ENCODE peak calls at places on chromosomes 3 and 15, in seven cellular contexts. One of them, this sample, is unnamed.

GRCh38 chr15:52438047-52438446 is 90.6 kb downstream of the MYO5A start:
- DNase-seq in right cardiac atrium: no peak
- DNase-seq in fibroblast of the aortic adventitia: no peak
- DNase-seq in epithelial cell of esophagus: peak; percentile 74
- DNase-seq in MM.1S: no peak
- DNase-seq in kidney epithelial cell: no peak
- DNase-seq in fibroblast of lung: no peak
- DNase-seq in this sample: no peak

GRCh38 chr3:56833031-56833430 is 31.3 kb upstream of the ARHGEF3 start:
- DNase-seq in right cardiac atrium: no peak
- DNase-seq in fibroblast of the aortic adventitia: no peak
- DNase-seq in epithelial cell of esophagus: no peak
- DNase-seq in MM.1S: no peak
- DNase-seq in kidney epithelial cell: no peak
- DNase-seq in fibroblast of lung: no peak
- DNase-seq in this sample: no peak

GRCh38 chr3:178258121-178258520 is 278.1 kb upstream of the KCNMB2 start:
- DNase-seq in right cardiac atrium: no peak
- DNase-seq in fibroblast of the aortic adventitia: no peak
- DNase-seq in epithelial cell of esophagus: no peak
- DNase-seq in MM.1S: no peak
- DNase-seq in kidney epithelial cell: no peak
- DNase-seq in fibroblast of lung: no peak
- DNase-seq in this sample: no peak

GRCh38 chr3:132325634-132326033 is 8.4 kb downstream of the ACP3 start:
- DNase-seq in right cardiac atrium: no peak
- DNase-seq in fibroblast of the aortic adventitia: no peak
- DNase-seq in epithelial cell of esophagus: no peak
- DNase-seq in MM.1S: no peak
- DNase-seq in kidney epithelial cell: no peak
- DNase-seq in fibroblast of lung: no peak
- DNase-seq in this sample: no peak

GRCh38 chr3:66256806-66257205 is 36.0 kb downstream of the SLC25A26 start:
- DNase-seq in right cardiac atrium: no peak
- DNase-seq in fibroblast of the aortic adventitia: peak; percentile 31
- DNase-seq in epithelial cell of esophagus: no peak
- DNase-seq in MM.1S: no peak
- DNase-seq in kidney epithelial cell: no peak
- DNase-seq in fibroblast of lung: no peak
- DNase-seq in this sample: peak; percentile 16

GRCh38 chr15:38401716-38402115 is 52.2 kb upstream of the FAM98B start:
- DNase-seq in right cardiac atrium: no peak
- DNase-seq in fibroblast of the aortic adventitia: peak; percentile 58
- DNase-seq in epithelial cell of esophagus: no peak
- DNase-seq in MM.1S: no peak
- DNase-seq in kidney epithelial cell: no peak
- DNase-seq in fibroblast of lung: peak; percentile 27
- DNase-seq in this sample: peak; percentile 55

GRCh38 chr3:127792664-127793292 is 29.5 kb downstream of the MGLL start:
- DNase-seq in right cardiac atrium: peak; percentile 86
- DNase-seq in fibroblast of the aortic adventitia: peak; percentile 98
- DNase-seq in epithelial cell of esophagus: peak; percentile 88
- DNase-seq in MM.1S: no peak
- DNase-seq in kidney epithelial cell: peak; percentile 78
- DNase-seq in fibroblast of lung: peak; percentile 92
- DNase-seq in this sample: peak; percentile 99

GRCh38 chr15:39969871-39970270 is 36.0 kb downstream of the EIF2AK4 start:
- DNase-seq in right cardiac atrium: peak; percentile 67
- DNase-seq in fibroblast of the aortic adventitia: peak; percentile 83
- DNase-seq in epithelial cell of esophagus: peak; percentile 93
- DNase-seq in MM.1S: no peak
- DNase-seq in kidney epithelial cell: peak; percentile 34
- DNase-seq in fibroblast of lung: peak; percentile 76
- DNase-seq in this sample: peak; percentile 63

GRCh38 chr3:123791073-123791370 is 93.1 kb downstream of the MYLK start:
- DNase-seq in right cardiac atrium: no peak
- DNase-seq in fibroblast of the aortic adventitia: no peak
- DNase-seq in epithelial cell of esophagus: no peak
- DNase-seq in MM.1S: no peak
- DNase-seq in kidney epithelial cell: no peak
- DNase-seq in fibroblast of lung: no peak
- DNase-seq in this sample: no peak

GRCh38 chr3:29655016-29655415 is 374.1 kb downstream of the RBMS3 start:
- DNase-seq in right cardiac atrium: no peak
- DNase-seq in fibroblast of the aortic adventitia: peak; percentile 29
- DNase-seq in epithelial cell of esophagus: no peak
- DNase-seq in MM.1S: no peak
- DNase-seq in kidney epithelial cell: no peak
- DNase-seq in fibroblast of lung: peak; percentile 32
- DNase-seq in this sample: no peak

GRCh38 chr15:38041576-38041975 is 107.1 kb downstream of the TMCO5A start:
- DNase-seq in right cardiac atrium: no peak
- DNase-seq in fibroblast of the aortic adventitia: peak; percentile 56
- DNase-seq in epithelial cell of esophagus: peak; percentile 69
- DNase-seq in MM.1S: no peak
- DNase-seq in kidney epithelial cell: no peak
- DNase-seq in fibroblast of lung: peak; percentile 66
- DNase-seq in this sample: peak; percentile 75

GRCh38 chr3:100423611-100424010 is 22.3 kb downstream of the LNP1 start:
- DNase-seq in right cardiac atrium: no peak
- DNase-seq in fibroblast of the aortic adventitia: no peak
- DNase-seq in epithelial cell of esophagus: no peak
- DNase-seq in MM.1S: no peak
- DNase-seq in kidney epithelial cell: no peak
- DNase-seq in fibroblast of lung: no peak
- DNase-seq in this sample: no peak

GRCh38 chr15:72196409-72197044 is 1.1 kb downstream of the GRAMD2A start:
- DNase-seq in right cardiac atrium: no peak
- DNase-seq in fibroblast of the aortic adventitia: no peak
- DNase-seq in epithelial cell of esophagus: peak; percentile 50
- DNase-seq in MM.1S: no peak
- DNase-seq in kidney epithelial cell: no peak
- DNase-seq in fibroblast of lung: no peak
- DNase-seq in this sample: no peak

GRCh38 chr3:69357196-69357595 is 28.7 kb downstream of the FRMD4B start:
- DNase-seq in right cardiac atrium: no peak
- DNase-seq in fibroblast of the aortic adventitia: no peak
- DNase-seq in epithelial cell of esophagus: peak; percentile 52
- DNase-seq in MM.1S: no peak
- DNase-seq in kidney epithelial cell: no peak
- DNase-seq in fibroblast of lung: no peak
- DNase-seq in this sample: no peak

DNA sequence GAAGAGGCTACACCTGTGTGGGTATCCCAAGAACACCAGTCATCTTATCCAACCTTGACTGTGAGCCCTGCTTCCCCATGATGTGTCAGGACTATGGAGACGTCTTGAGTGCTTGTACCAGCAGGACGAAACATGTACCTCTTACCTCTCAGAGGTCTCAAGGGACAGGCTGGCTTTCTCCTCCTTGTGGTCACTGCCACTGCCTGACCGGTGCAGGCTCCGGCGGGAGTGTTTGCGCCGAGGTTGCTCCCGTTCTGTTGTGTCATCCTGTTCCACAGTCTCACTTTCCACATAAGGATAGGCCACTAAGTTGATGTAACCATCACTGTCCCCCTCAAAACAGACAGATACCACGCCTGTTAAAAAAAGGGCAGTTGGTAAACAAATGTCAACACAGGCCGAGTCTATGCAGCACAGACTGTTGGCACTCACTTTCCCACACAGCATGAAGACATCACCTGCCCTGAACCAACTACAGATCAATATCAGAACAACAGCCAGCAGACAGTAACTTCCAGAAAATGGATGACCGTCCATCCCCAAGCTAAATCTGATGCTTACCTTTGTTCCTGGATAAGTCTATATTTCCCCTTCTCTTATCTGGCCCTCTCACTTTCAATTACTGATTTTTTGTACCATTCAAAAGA is 14.4 kb upstream of the GMPPB start:
- DNase-seq in right cardiac atrium: no peak
- DNase-seq in fibroblast of the aortic adventitia: no peak
- DNase-seq in epithelial cell of esophagus: no peak
- DNase-seq in MM.1S: no peak
- DNase-seq in kidney epithelial cell: no peak
- DNase-seq in fibroblast of lung: no peak
- DNase-seq in this sample: no peak
- H3K4me3 ChIP-seq in right cardiac atrium: no peak overlapping the region
- H3K4me3 ChIP-seq in fibroblast of the aortic adventitia: no peak overlapping the region
- H3K4me3 ChIP-seq in epithelial cell of esophagus: no peak overlapping the region
- H3K4me3 ChIP-seq in MM.1S: no peak overlapping the region
- H3K4me3 ChIP-seq in kidney epithelial cell: no peak overlapping the region
- H3K4me3 ChIP-seq in fibroblast of lung: no peak overlapping the region
- H3K4me3 ChIP-seq in this sample: no peak overlapping the region

DNA sequence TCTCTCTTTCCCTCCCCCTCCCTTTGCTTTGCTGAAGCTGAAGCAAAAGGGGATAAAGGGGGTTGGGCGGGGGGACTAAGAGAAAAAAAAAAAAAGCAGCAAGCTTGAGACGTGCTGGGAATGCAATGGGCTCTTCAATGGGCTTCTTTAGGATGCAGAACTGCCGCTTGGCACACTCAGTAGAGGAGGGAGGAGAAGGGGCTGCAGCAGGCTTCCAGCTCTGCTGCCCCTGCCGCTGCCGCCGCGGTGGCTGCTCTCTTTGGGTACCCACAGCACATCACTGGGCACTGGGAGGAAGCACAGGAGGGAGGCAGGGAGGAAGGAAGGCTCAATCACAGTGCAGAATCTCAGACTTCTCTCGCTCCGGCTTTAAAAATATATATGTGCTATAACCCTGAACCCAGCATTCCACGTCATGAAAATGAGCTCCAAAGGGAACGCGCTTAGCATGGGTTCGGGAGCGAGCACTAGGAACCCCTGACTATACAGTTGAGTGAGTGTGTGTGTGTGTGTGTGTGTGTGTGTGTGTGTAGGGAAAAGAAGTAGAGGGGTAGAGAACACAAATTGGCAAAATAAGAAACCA is 3.5 kb downstream of the SLITRK3 start:
- DNase-seq in right cardiac atrium: no peak
- DNase-seq in fibroblast of the aortic adventitia: no peak
- DNase-seq in epithelial cell of esophagus: no peak
- DNase-seq in MM.1S: no peak
- DNase-seq in kidney epithelial cell: no peak
- DNase-seq in fibroblast of lung: no peak
- DNase-seq in this sample: no peak
- H3K4me3 ChIP-seq in right cardiac atrium: no peak overlapping the region
- H3K4me3 ChIP-seq in fibroblast of the aortic adventitia: no peak overlapping the region
- H3K4me3 ChIP-seq in epithelial cell of esophagus: no peak overlapping the region
- H3K4me3 ChIP-seq in MM.1S: no peak overlapping the region
- H3K4me3 ChIP-seq in kidney epithelial cell: no peak overlapping the region
- H3K4me3 ChIP-seq in fibroblast of lung: peak overlapping the region; percentile 56
- H3K4me3 ChIP-seq in this sample: no peak overlapping the region

GRCh38 chr15:69118089-69118488 is 42.3 kb upstream of the GLCE start:
- DNase-seq in right cardiac atrium: no peak
- DNase-seq in fibroblast of the aortic adventitia: no peak
- DNase-seq in epithelial cell of esophagus: peak; percentile 77
- DNase-seq in MM.1S: no peak
- DNase-seq in kidney epithelial cell: no peak
- DNase-seq in fibroblast of lung: no peak
- DNase-seq in this sample: no peak
- H3K4me3 ChIP-seq in right cardiac atrium: no peak overlapping the region
- H3K4me3 ChIP-seq in fibroblast of the aortic adventitia: no peak overlapping the region
- H3K4me3 ChIP-seq in epithelial cell of esophagus: no peak overlapping the region
- H3K4me3 ChIP-seq in MM.1S: no peak overlapping the region
- H3K4me3 ChIP-seq in kidney epithelial cell: no peak overlapping the region
- H3K4me3 ChIP-seq in fibroblast of lung: no peak overlapping the region
- H3K4me3 ChIP-seq in this sample: no peak overlapping the region

DNA sequence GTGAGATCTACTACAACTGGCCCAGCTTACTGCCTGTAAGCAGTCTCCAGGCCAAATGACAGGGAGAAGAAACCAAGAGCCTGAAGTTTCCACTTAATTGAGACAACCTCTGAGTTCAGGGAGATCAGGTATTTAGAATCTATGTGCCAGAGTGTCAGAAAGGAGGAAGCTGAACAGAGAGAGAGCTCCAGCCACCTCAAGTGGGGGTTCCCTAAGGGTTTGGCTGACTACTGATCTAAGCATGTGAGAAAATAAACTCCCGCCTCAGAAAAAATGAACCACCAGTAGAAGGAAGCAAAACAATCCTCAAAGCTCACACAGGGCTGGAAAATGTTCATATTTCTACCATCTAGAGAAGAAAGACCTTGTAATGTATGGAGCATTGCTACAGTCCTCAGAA is 25.0 kb downstream of the ADAM10 start:
- DNase-seq in right cardiac atrium: no peak
- DNase-seq in fibroblast of the aortic adventitia: peak; percentile 28
- DNase-seq in epithelial cell of esophagus: no peak
- DNase-seq in MM.1S: no peak
- DNase-seq in kidney epithelial cell: no peak
- DNase-seq in fibroblast of lung: peak; percentile 68
- DNase-seq in this sample: peak; percentile 24
- H3K4me3 ChIP-seq in right cardiac atrium: no peak overlapping the region
- H3K4me3 ChIP-seq in fibroblast of the aortic adventitia: no peak overlapping the region
- H3K4me3 ChIP-seq in epithelial cell of esophagus: no peak overlapping the region
- H3K4me3 ChIP-seq in MM.1S: no peak overlapping the region
- H3K4me3 ChIP-seq in kidney epithelial cell: no peak overlapping the region
- H3K4me3 ChIP-seq in fibroblast of lung: no peak overlapping the region
- H3K4me3 ChIP-seq in this sample: no peak overlapping the region

DNA sequence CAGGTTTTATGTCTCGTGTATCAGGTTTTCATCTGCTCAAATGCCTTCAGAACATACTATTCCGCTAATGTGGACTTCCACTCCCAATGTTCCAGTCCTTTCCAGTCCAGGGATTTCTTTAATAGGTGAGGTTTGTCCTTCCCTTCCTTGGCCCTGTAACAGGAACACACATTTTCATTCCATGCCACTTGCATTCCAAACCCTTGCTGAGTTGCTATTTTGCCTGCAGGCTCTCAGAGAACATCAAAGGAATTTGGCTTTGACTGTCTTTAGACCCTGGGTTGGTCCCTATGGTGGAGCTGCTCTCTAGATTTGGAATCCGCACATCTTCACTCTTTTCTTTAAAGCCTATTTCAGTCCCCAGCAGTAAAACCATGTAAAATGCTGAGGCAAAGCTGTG is 12.3 kb upstream of the ALCAM start:
- DNase-seq in right cardiac atrium: no peak
- DNase-seq in fibroblast of the aortic adventitia: no peak
- DNase-seq in epithelial cell of esophagus: no peak
- DNase-seq in MM.1S: no peak
- DNase-seq in kidney epithelial cell: no peak
- DNase-seq in fibroblast of lung: peak; percentile 48
- DNase-seq in this sample: no peak
- H3K4me3 ChIP-seq in right cardiac atrium: peak overlapping the region; percentile 69
- H3K4me3 ChIP-seq in fibroblast of the aortic adventitia: no peak overlapping the region
- H3K4me3 ChIP-seq in epithelial cell of esophagus: no peak overlapping the region
- H3K4me3 ChIP-seq in MM.1S: no peak overlapping the region
- H3K4me3 ChIP-seq in kidney epithelial cell: peak overlapping the region; percentile 54
- H3K4me3 ChIP-seq in fibroblast of lung: peak overlapping the region; percentile 49
- H3K4me3 ChIP-seq in this sample: no peak overlapping the region

DNA sequence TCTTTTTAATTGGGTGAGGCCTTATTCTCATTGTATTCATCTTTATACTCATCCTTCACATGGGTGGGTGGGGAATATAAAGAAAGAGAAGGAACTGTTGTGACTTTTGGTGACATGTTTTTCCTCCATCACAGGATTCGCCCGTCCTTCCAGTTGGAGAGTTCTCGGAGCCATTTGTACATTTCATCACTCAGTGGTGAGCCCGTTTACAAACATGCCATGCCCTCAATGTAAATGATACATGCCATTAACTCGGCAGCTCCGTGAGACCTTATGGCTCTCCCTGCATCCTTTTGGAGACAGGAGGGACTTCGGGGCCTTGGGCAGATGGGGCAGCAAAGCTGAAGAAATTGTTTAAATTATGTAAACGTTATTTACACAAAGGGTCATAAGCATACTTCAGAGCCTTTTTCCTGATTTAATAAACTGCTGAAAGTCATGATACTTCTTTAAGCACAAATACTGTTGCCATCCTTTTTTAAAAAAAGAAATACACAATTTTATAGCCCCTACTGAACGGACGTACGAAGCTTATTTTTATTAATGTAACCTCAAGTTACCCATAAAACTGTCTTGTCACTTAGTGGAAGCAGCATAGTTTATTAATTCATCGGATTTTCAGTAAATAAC is 55.7 kb upstream of the SKOR1 start:
- DNase-seq in right cardiac atrium: no peak
- DNase-seq in fibroblast of the aortic adventitia: no peak
- DNase-seq in epithelial cell of esophagus: no peak
- DNase-seq in MM.1S: no peak
- DNase-seq in kidney epithelial cell: no peak
- DNase-seq in fibroblast of lung: no peak
- DNase-seq in this sample: no peak
- H3K4me3 ChIP-seq in right cardiac atrium: no peak overlapping the region
- H3K4me3 ChIP-seq in fibroblast of the aortic adventitia: no peak overlapping the region
- H3K4me3 ChIP-seq in epithelial cell of esophagus: no peak overlapping the region
- H3K4me3 ChIP-seq in MM.1S: no peak overlapping the region
- H3K4me3 ChIP-seq in kidney epithelial cell: no peak overlapping the region
- H3K4me3 ChIP-seq in fibroblast of lung: no peak overlapping the region
- H3K4me3 ChIP-seq in this sample: no peak overlapping the region

This sample was measured in foreskin fibroblast.